ENCODE peak calls at places on chromosomes 13 and 19, in nine cellular contexts. H is suprapubic skin, O is PC-9, X is heart left ventricle, Y is lung, T is neural crest cell, J is transverse colon, A is BE2C, L is prostate gland. S is an unnamed sample.

GRCh38 chr13:32298695-32299094 is 16.5 kb downstream of the ZAR1L start:
- DNase-seq in O (no peak), A (no peak), H (no peak), L (no peak), J (no peak), T (no peak), Y (no peak), X (no peak), S (no peak)

GRCh38 chr13:112972867-112973576 is 4.0 kb downstream of the MCF2L start:
- DNase-seq in H (peak; percentile 60), T (no peak), O (peak; percentile 35), Y (peak; percentile 48), A (no peak), L (no peak), J (peak; percentile 7), X (peak; percentile 70), S (no peak)

GRCh38 chr13:35086667-35087066 is 144.6 kb downstream of the NBEA start:
- DNase-seq in H (no peak), J (no peak), O (no peak), L (no peak), X (no peak), A (no peak), Y (no peak), T (no peak), S (no peak)

GRCh38 chr19:41426952-41427646 is at the start of gene B3GNT8:
- DNase-seq in X (peak; percentile 93), H (peak; percentile 88), L (peak; percentile 89), O (peak; percentile 49), A (peak; percentile 94), Y (peak; percentile 90), T (peak; percentile 44), J (peak; percentile 94), S (peak; percentile 86)

GRCh38 chr19:13483215-13483614 is 23.1 kb downstream of the CACNA1A start:
- DNase-seq in X (no peak), Y (no peak), O (no peak), L (no peak), T (no peak), A (peak; percentile 22), J (no peak), H (no peak), S (no peak)

GRCh38 chr13:109743706-109744453 is 42.5 kb downstream of the IRS2 start:
- DNase-seq in X (no peak), J (peak; percentile 56), A (peak; percentile 58), H (no peak), L (no peak), O (peak; percentile 82), T (no peak), Y (no peak), S (no peak)

GRCh38 chr19:55206664-55207500 is 2.4 kb downstream of the PTPRH start:
- DNase-seq in X (peak; percentile 88), T (peak; percentile 60), H (peak; percentile 86), L (no peak), Y (peak; percentile 72), A (peak; percentile 92), J (peak; percentile 91), O (peak; percentile 95), S (no peak)

GRCh38 chr13:44300895-44301638 is 72.6 kb upstream of the SERP2 start:
- DNase-seq in H (no peak), L (peak; percentile 73), A (no peak), J (no peak), T (no peak), X (no peak), Y (peak; percentile 67), O (peak; percentile 56), S (peak; percentile 33)

GRCh38 chr13:79767126-79767525 is 286.2 kb downstream of the NDFIP2 start:
- DNase-seq in X (no peak), T (no peak), Y (no peak), J (no peak), L (no peak), A (no peak), O (peak; percentile 24), H (no peak), S (no peak)

GRCh38 chr19:56832352-56832928 is 8.1 kb downstream of the PEG3 start:
- DNase-seq in L (no peak), A (no peak), J (no peak), O (no peak), H (no peak), Y (no peak), T (no peak), X (no peak), S (no peak)

GRCh38 chr19:39130337-39131254 is 5.0 kb downstream of the PAK4 start:
- DNase-seq in O (no peak), L (peak; percentile 79), X (no peak), H (no peak), Y (no peak), A (no peak), T (no peak), J (no peak), S (peak; percentile 56)

GRCh38 chr13:38530492-38530891 is 156.4 kb upstream of the FREM2 start:
- DNase-seq in T (no peak), L (no peak), X (no peak), J (no peak), H (no peak), A (no peak), O (no peak), Y (no peak), S (no peak)

GRCh38 chr13:35512271-35512920 is 35.9 kb upstream of the MAB21L1 start:
- DNase-seq in O (no peak), A (no peak), T (no peak), J (no peak), Y (no peak), H (no peak), X (no peak), L (no peak), S (no peak)

GRCh38 chr19:45152504-45153338 is 8.1 kb downstream of the NKPD1 start:
- DNase-seq in L (peak; percentile 14), Y (no peak), A (peak; percentile 58), H (no peak), X (peak; percentile 74), T (no peak), J (peak; percentile 67), O (no peak), S (peak; percentile 75)

GRCh38 chr13:111323950-111324651 is 3.7 kb downstream of the TEX29 start:
- DNase-seq in O (no peak), J (no peak), H (no peak), X (no peak), A (no peak), Y (no peak), L (no peak), T (no peak), S (no peak)

GRCh38 chr19:17829855-17830566 is 8.7 kb upstream of the INSL3 start:
- DNase-seq in L (no peak), T (peak; percentile 21), A (peak; percentile 84), O (peak; percentile 82), H (peak; percentile 60), J (peak; percentile 33), X (no peak), Y (no peak), S (no peak)
- TF ChIP-seq CTCF in L (no peak), T (no peak), A (peak; percentile 11), O (peak; percentile 35), H (no peak), J (no peak), X (peak; percentile 18), Y (no peak), S (no peak)

DNA sequence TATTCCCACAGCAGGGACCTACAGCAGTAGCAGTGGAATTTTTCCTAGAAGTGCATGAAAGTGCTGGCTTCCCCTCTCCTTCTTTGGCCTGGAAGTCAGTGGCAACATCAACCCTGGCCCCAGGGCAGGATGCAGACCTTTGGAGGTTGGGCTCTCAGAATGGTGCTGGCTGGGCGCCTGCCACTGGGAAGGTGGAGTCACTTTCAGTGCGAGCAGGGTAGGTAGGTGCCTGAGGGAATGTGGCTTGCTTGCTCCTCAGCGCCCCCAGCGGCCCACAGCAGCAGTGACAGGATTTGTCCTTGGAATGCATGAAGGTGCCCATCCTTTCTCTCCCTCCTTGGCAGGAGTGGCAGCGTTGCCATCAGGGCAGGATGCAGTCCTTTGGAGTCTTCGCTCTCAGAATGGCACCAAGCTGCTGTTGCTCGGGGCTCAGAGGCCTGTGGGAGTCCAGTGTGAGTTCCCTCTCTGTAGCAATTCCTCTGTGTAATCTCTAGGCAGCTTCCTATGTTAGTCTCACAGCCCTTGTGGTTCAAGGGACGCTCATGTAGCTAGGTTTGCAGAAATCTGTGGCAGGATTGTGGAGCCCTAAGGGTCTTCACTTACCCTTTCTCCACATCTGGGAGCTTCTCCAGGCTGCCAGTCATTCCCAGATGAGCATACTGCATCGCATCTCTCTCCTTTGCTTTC is 354.4 kb upstream of the DACH1 start:
- DNase-seq in A (peak; percentile 66), X (no peak), O (peak; percentile 65), H (peak; percentile 55), J (peak; percentile 40), L (no peak), T (peak; percentile 12), Y (no peak), S (no peak)
- TF ChIP-seq CTCF in A (peak; percentile 75), X (peak; percentile 34), O (peak; percentile 71), H (no peak), J (peak; percentile 66), L (peak; percentile 13), T (peak; percentile 68), Y (no peak), S (peak; percentile 71)

DNA sequence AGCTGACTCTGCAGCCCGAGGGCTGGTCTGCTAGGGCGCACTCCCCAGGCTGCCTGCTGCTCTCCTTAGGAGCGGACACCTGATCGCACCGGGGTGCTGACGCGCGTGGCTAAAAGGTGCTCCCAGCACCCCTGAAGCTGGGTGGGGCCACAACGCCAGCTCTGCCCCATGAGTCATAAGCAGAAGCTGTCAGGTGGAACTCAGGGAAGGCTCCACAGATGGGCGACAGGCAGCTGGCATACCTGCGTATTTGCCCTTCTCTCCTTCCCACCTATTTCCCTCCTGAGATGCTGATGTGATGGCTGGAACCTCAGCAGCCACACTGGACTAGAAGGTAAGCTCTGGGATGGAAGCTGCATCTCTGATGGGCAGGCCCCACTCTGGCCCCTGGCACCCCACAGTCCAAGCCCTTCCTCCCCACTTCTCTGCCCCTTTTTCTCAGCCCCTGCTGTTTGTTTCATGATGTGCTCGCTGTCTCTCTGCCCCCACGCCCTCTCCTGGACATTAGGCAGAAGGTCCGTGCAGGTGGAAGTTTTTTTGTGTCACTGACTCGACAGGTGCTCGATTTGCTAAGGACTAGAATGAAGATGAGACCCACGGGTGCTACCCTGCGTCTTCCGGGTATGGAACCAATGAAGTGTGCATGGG is 30.3 kb upstream of the CACTIN start:
- DNase-seq in J (no peak), T (no peak), H (no peak), L (no peak), Y (no peak), X (no peak), O (peak; percentile 10), A (no peak), S (no peak)
- TF ChIP-seq CTCF in J (no peak), T (no peak), H (no peak), L (no peak), Y (no peak), X (no peak), O (no peak), A (peak; percentile 3), S (no peak)

GRCh38 chr13:99869830-99870229 is 101.7 kb downstream of the ZIC5 start:
- DNase-seq in Y (no peak), H (no peak), O (no peak), J (no peak), T (no peak), X (no peak), L (no peak), A (no peak), S (no peak)
- TF ChIP-seq CTCF in Y (no peak), H (no peak), O (no peak), J (no peak), T (no peak), X (no peak), L (no peak), A (no peak), S (no peak)

S was measured in GM13977.